ENCODE peak calls at places on chromosomes 4 and X, in nine cellular contexts. One of them, this sample, is unnamed.

GRCh38 chr4:89254847-89255246 is 52.8 kb downstream of the GPRIN3 start:
- DNase-seq in choroid plexus epithelial cell: peak; percentile 40
- DNase-seq in PC-3: peak; percentile 22
- DNase-seq in NCI-H1417 treated with DMSO at 0.1 percent for 48 hours: no peak
- DNase-seq in body of pancreas: peak; percentile 54
- DNase-seq in ovary: no peak
- DNase-seq in amniotic stem cell: no peak
- DNase-seq in heart left ventricle: no peak
- DNase-seq in HuH-7.5: peak; percentile 32
- DNase-seq in this sample: no peak

GRCh38 chr4:7546152-7546808 is 111.5 kb upstream of the PSAPL1 start:
- DNase-seq in PC-3: no peak
- DNase-seq in amniotic stem cell: no peak
- DNase-seq in ovary: no peak
- DNase-seq in body of pancreas: no peak
- DNase-seq in choroid plexus epithelial cell: no peak
- DNase-seq in NCI-H1417 treated with DMSO at 0.1 percent for 48 hours: no peak
- DNase-seq in HuH-7.5: no peak
- DNase-seq in heart left ventricle: no peak
- DNase-seq in this sample: no peak

GRCh38 chr4:152156448-152156847 is 379.4 kb downstream of the FBXW7 start:
- DNase-seq in ovary: no peak
- DNase-seq in amniotic stem cell: no peak
- DNase-seq in choroid plexus epithelial cell: no peak
- DNase-seq in PC-3: no peak
- DNase-seq in body of pancreas: no peak
- DNase-seq in NCI-H1417 treated with DMSO at 0.1 percent for 48 hours: no peak
- DNase-seq in heart left ventricle: peak; percentile 27
- DNase-seq in HuH-7.5: no peak
- DNase-seq in this sample: no peak

GRCh38 chr4:16896871-16897270 is 1.6 kb downstream of the LDB2 start:
- DNase-seq in PC-3: no peak
- DNase-seq in body of pancreas: no peak
- DNase-seq in heart left ventricle: no peak
- DNase-seq in NCI-H1417 treated with DMSO at 0.1 percent for 48 hours: no peak
- DNase-seq in amniotic stem cell: peak; percentile 50
- DNase-seq in ovary: no peak
- DNase-seq in choroid plexus epithelial cell: peak; percentile 87
- DNase-seq in HuH-7.5: no peak
- DNase-seq in this sample: no peak

GRCh38 chr4:153138736-153139135 is 65.5 kb upstream of the TRIM2 start:
- DNase-seq in choroid plexus epithelial cell: no peak
- DNase-seq in body of pancreas: no peak
- DNase-seq in HuH-7.5: no peak
- DNase-seq in NCI-H1417 treated with DMSO at 0.1 percent for 48 hours: no peak
- DNase-seq in amniotic stem cell: no peak
- DNase-seq in heart left ventricle: no peak
- DNase-seq in PC-3: no peak
- DNase-seq in ovary: no peak
- DNase-seq in this sample: peak; percentile 87

GRCh38 chrX:65744965-65745364 is 77.5 kb downstream of the MSN start:
- DNase-seq in heart left ventricle: no peak
- DNase-seq in HuH-7.5: no peak
- DNase-seq in amniotic stem cell: no peak
- DNase-seq in choroid plexus epithelial cell: peak; percentile 37
- DNase-seq in ovary: no peak
- DNase-seq in NCI-H1417 treated with DMSO at 0.1 percent for 48 hours: no peak
- DNase-seq in PC-3: peak; percentile 74
- DNase-seq in body of pancreas: no peak
- DNase-seq in this sample: no peak

GRCh38 chr4:38760915-38761314 is 21.9 kb downstream of the TLR10 start:
- DNase-seq in ovary: no peak
- DNase-seq in PC-3: no peak
- DNase-seq in HuH-7.5: no peak
- DNase-seq in body of pancreas: no peak
- DNase-seq in NCI-H1417 treated with DMSO at 0.1 percent for 48 hours: no peak
- DNase-seq in amniotic stem cell: no peak
- DNase-seq in choroid plexus epithelial cell: no peak
- DNase-seq in heart left ventricle: no peak
- DNase-seq in this sample: no peak

GRCh38 chr4:26263165-26263564 is 57.6 kb upstream of the RBPJ start:
- DNase-seq in ovary: no peak
- DNase-seq in amniotic stem cell: no peak
- DNase-seq in HuH-7.5: peak; percentile 27
- DNase-seq in choroid plexus epithelial cell: no peak
- DNase-seq in heart left ventricle: no peak
- DNase-seq in NCI-H1417 treated with DMSO at 0.1 percent for 48 hours: no peak
- DNase-seq in body of pancreas: no peak
- DNase-seq in PC-3: peak; percentile 52
- DNase-seq in this sample: no peak

GRCh38 chr4:146283758-146284651 is 69.7 kb downstream of the REELD1 start:
- DNase-seq in body of pancreas: no peak
- DNase-seq in ovary: no peak
- DNase-seq in heart left ventricle: peak; percentile 10
- DNase-seq in amniotic stem cell: no peak
- DNase-seq in NCI-H1417 treated with DMSO at 0.1 percent for 48 hours: no peak
- DNase-seq in choroid plexus epithelial cell: peak; percentile 2
- DNase-seq in HuH-7.5: no peak
- DNase-seq in PC-3: no peak
- DNase-seq in this sample: no peak

GRCh38 chr4:38667005-38667771 is 3.2 kb downstream of the KLF3 start:
- DNase-seq in choroid plexus epithelial cell: peak; percentile 99
- DNase-seq in HuH-7.5: peak; percentile 77
- DNase-seq in ovary: peak; percentile 80
- DNase-seq in PC-3: peak; percentile 85
- DNase-seq in heart left ventricle: peak; percentile 86
- DNase-seq in body of pancreas: peak; percentile 89
- DNase-seq in NCI-H1417 treated with DMSO at 0.1 percent for 48 hours: peak; percentile 63
- DNase-seq in amniotic stem cell: peak; percentile 96
- DNase-seq in this sample: peak; percentile 86

GRCh38 chrX:65706041-65706828 is 38.8 kb downstream of the MSN start:
- DNase-seq in body of pancreas: peak; percentile 15
- DNase-seq in choroid plexus epithelial cell: peak; percentile 63
- DNase-seq in heart left ventricle: peak; percentile 54
- DNase-seq in amniotic stem cell: no peak
- DNase-seq in PC-3: peak; percentile 69
- DNase-seq in ovary: no peak
- DNase-seq in NCI-H1417 treated with DMSO at 0.1 percent for 48 hours: no peak
- DNase-seq in HuH-7.5: no peak
- DNase-seq in this sample: no peak

GRCh38 chrX:153029875-153030274 is 26.4 kb upstream of the PNMA3 start:
- DNase-seq in NCI-H1417 treated with DMSO at 0.1 percent for 48 hours: no peak
- DNase-seq in choroid plexus epithelial cell: peak; percentile 1
- DNase-seq in HuH-7.5: no peak
- DNase-seq in amniotic stem cell: no peak
- DNase-seq in PC-3: no peak
- DNase-seq in heart left ventricle: no peak
- DNase-seq in ovary: no peak
- DNase-seq in body of pancreas: no peak
- DNase-seq in this sample: no peak

GRCh38 chr4:3706111-3706511 is 60.1 kb upstream of the ADRA2C start:
- DNase-seq in heart left ventricle: no peak
- DNase-seq in amniotic stem cell: no peak
- DNase-seq in NCI-H1417 treated with DMSO at 0.1 percent for 48 hours: no peak
- DNase-seq in ovary: no peak
- DNase-seq in HuH-7.5: no peak
- DNase-seq in PC-3: no peak
- DNase-seq in body of pancreas: no peak
- DNase-seq in choroid plexus epithelial cell: no peak
- DNase-seq in this sample: no peak

GRCh38 chr4:181479145-181479544 is 764.1 kb upstream of the TENM3 start:
- DNase-seq in NCI-H1417 treated with DMSO at 0.1 percent for 48 hours: no peak
- DNase-seq in HuH-7.5: no peak
- DNase-seq in amniotic stem cell: no peak
- DNase-seq in choroid plexus epithelial cell: no peak
- DNase-seq in body of pancreas: no peak
- DNase-seq in ovary: no peak
- DNase-seq in PC-3: no peak
- DNase-seq in heart left ventricle: no peak
- DNase-seq in this sample: no peak

GRCh38 chrX:12946838-12947544 is 27.9 kb upstream of the TMSB4X start:
- DNase-seq in body of pancreas: peak; percentile 75
- DNase-seq in heart left ventricle: peak; percentile 60
- DNase-seq in PC-3: peak; percentile 93
- DNase-seq in NCI-H1417 treated with DMSO at 0.1 percent for 48 hours: no peak
- DNase-seq in ovary: peak; percentile 56
- DNase-seq in amniotic stem cell: peak; percentile 68
- DNase-seq in HuH-7.5: no peak
- DNase-seq in choroid plexus epithelial cell: peak; percentile 91
- DNase-seq in this sample: no peak

GRCh38 chr4:26151615-26152014 is 169.2 kb upstream of the RBPJ start:
- DNase-seq in amniotic stem cell: no peak
- DNase-seq in HuH-7.5: no peak
- DNase-seq in ovary: no peak
- DNase-seq in PC-3: peak; percentile 39
- DNase-seq in body of pancreas: no peak
- DNase-seq in NCI-H1417 treated with DMSO at 0.1 percent for 48 hours: no peak
- DNase-seq in heart left ventricle: peak; percentile 29
- DNase-seq in choroid plexus epithelial cell: no peak
- DNase-seq in this sample: no peak

This sample was measured in putamen.